ENCODE peak calls at places on chromosomes 2 and 18, in seven cellular contexts. One of them, this sample, is unnamed. For H3K4me1, the result is how much of the 10 kb centered on the place peaks cover.

GRCh38 chr2:229043681-229044080 is 227.4 kb downstream of the PID1 start:
- DNase-seq in ovary: no peak
- DNase-seq in tibial nerve: no peak
- DNase-seq in IMR-90: no peak
- DNase-seq in endothelial cell of umbilical vein: no peak
- DNase-seq in sigmoid colon: no peak
- DNase-seq in HCT116: no peak
- DNase-seq in this sample: no peak

GRCh38 chr2:29015701-29016470 is 34.8 kb downstream of the TOGARAM2 start:
- DNase-seq in ovary: peak
- DNase-seq in tibial nerve: peak
- DNase-seq in IMR-90: no peak
- DNase-seq in endothelial cell of umbilical vein: no peak
- DNase-seq in sigmoid colon: no peak
- DNase-seq in HCT116: no peak
- DNase-seq in this sample: no peak

GRCh38 chr18:62282188-62282629 is 42.9 kb upstream of the TNFRSF11A start:
- DNase-seq in ovary: no peak
- DNase-seq in tibial nerve: no peak
- DNase-seq in IMR-90: peak
- DNase-seq in endothelial cell of umbilical vein: peak
- DNase-seq in sigmoid colon: no peak
- DNase-seq in HCT116: no peak
- DNase-seq in this sample: no peak

GRCh38 chr2:101232770-101233169 is 19.9 kb upstream of the CNOT11 start:
- DNase-seq in ovary: no peak
- DNase-seq in tibial nerve: no peak
- DNase-seq in IMR-90: no peak
- DNase-seq in endothelial cell of umbilical vein: no peak
- DNase-seq in sigmoid colon: no peak
- DNase-seq in HCT116: no peak
- DNase-seq in this sample: no peak

GRCh38 chr2:237532225-237532624 is 34.1 kb upstream of the PRLH start:
- DNase-seq in ovary: no peak
- DNase-seq in tibial nerve: no peak
- DNase-seq in IMR-90: no peak
- DNase-seq in endothelial cell of umbilical vein: no peak
- DNase-seq in sigmoid colon: no peak
- DNase-seq in HCT116: no peak
- DNase-seq in this sample: no peak

GRCh38 chr18:79434611-79435010 is 38.9 kb downstream of the NFATC1 start:
- DNase-seq in ovary: no peak
- DNase-seq in tibial nerve: no peak
- DNase-seq in IMR-90: no peak
- DNase-seq in endothelial cell of umbilical vein: no peak
- DNase-seq in sigmoid colon: no peak
- DNase-seq in HCT116: no peak
- DNase-seq in this sample: no peak

GRCh38 chr2:146239392-146240135 is 1605.3 kb upstream of the ACVR2A start:
- DNase-seq in ovary: no peak
- DNase-seq in tibial nerve: no peak
- DNase-seq in IMR-90: peak
- DNase-seq in endothelial cell of umbilical vein: no peak
- DNase-seq in sigmoid colon: no peak
- DNase-seq in HCT116: no peak
- DNase-seq in this sample: no peak

GRCh38 chr2:71882949-71883472 is 264.7 kb downstream of the CYP26B1 start:
- DNase-seq in ovary: peak
- DNase-seq in tibial nerve: peak
- DNase-seq in IMR-90: peak
- DNase-seq in endothelial cell of umbilical vein: peak
- DNase-seq in sigmoid colon: peak
- DNase-seq in HCT116: peak
- DNase-seq in this sample: peak

GRCh38 chr2:30306522-30306921 is 75.2 kb downstream of the LBH start:
- DNase-seq in ovary: no peak
- DNase-seq in tibial nerve: no peak
- DNase-seq in IMR-90: peak
- DNase-seq in endothelial cell of umbilical vein: no peak
- DNase-seq in sigmoid colon: no peak
- DNase-seq in HCT116: no peak
- DNase-seq in this sample: no peak

GRCh38 chr2:237695201-237695780 is 67.9 kb downstream of the LRRFIP1 start:
- DNase-seq in ovary: no peak
- DNase-seq in tibial nerve: no peak
- DNase-seq in IMR-90: peak
- DNase-seq in endothelial cell of umbilical vein: peak
- DNase-seq in sigmoid colon: peak
- DNase-seq in HCT116: peak
- DNase-seq in this sample: peak

GRCh38 chr2:136375017-136375901 is 257.3 kb upstream of the CXCR4 start:
- DNase-seq in ovary: no peak
- DNase-seq in tibial nerve: no peak
- DNase-seq in IMR-90: no peak
- DNase-seq in endothelial cell of umbilical vein: no peak
- DNase-seq in sigmoid colon: no peak
- DNase-seq in HCT116: no peak
- DNase-seq in this sample: no peak

GRCh38 chr2:76610451-76610850 is 899.7 kb upstream of the GCFC2 start:
- DNase-seq in ovary: no peak
- DNase-seq in tibial nerve: no peak
- DNase-seq in IMR-90: no peak
- DNase-seq in endothelial cell of umbilical vein: no peak
- DNase-seq in sigmoid colon: no peak
- DNase-seq in HCT116: no peak
- DNase-seq in this sample: no peak

GRCh38 chr2:118969734-118970395 is 27.9 kb downstream of the MARCO start:
- DNase-seq in ovary: no peak
- DNase-seq in tibial nerve: no peak
- DNase-seq in IMR-90: no peak
- DNase-seq in endothelial cell of umbilical vein: no peak
- DNase-seq in sigmoid colon: no peak
- DNase-seq in HCT116: no peak
- DNase-seq in this sample: no peak

GRCh38 chr2:1740714-1741584 is 3.4 kb downstream of the PXDN start:
- DNase-seq in ovary: no peak
- DNase-seq in tibial nerve: no peak
- DNase-seq in IMR-90: no peak
- DNase-seq in endothelial cell of umbilical vein: no peak
- DNase-seq in sigmoid colon: peak
- DNase-seq in HCT116: no peak
- DNase-seq in this sample: no peak

GRCh38 chr2:232891621-232892071 is 21.6 kb downstream of the SNORC start:
- DNase-seq in ovary: no peak
- DNase-seq in tibial nerve: no peak
- DNase-seq in IMR-90: peak
- DNase-seq in endothelial cell of umbilical vein: peak
- DNase-seq in sigmoid colon: no peak
- DNase-seq in HCT116: no peak
- DNase-seq in this sample: no peak

GRCh38 chr2:114426111-114426510 is 16.3 kb upstream of the DPP10 start:
- DNase-seq in ovary: no peak
- DNase-seq in tibial nerve: no peak
- DNase-seq in IMR-90: no peak
- DNase-seq in endothelial cell of umbilical vein: no peak
- DNase-seq in sigmoid colon: no peak
- DNase-seq in HCT116: no peak
- DNase-seq in this sample: no peak

GRCh38 chr2:224442092-224442999 is 40.4 kb upstream of the FAM124B start:
- DNase-seq in ovary: no peak
- DNase-seq in tibial nerve: no peak
- DNase-seq in IMR-90: no peak
- DNase-seq in endothelial cell of umbilical vein: peak
- DNase-seq in sigmoid colon: no peak
- DNase-seq in HCT116: no peak
- DNase-seq in this sample: no peak

GRCh38 chr2:47598476-47598875 is 184.5 kb upstream of the MSH6 start:
- DNase-seq in ovary: no peak
- DNase-seq in tibial nerve: no peak
- DNase-seq in IMR-90: no peak
- DNase-seq in endothelial cell of umbilical vein: no peak
- DNase-seq in sigmoid colon: no peak
- DNase-seq in HCT116: no peak
- DNase-seq in this sample: no peak

GRCh38 chr2:15159751-15160177 is 401.4 kb downstream of the NBAS start:
- DNase-seq in ovary: no peak
- DNase-seq in tibial nerve: peak
- DNase-seq in IMR-90: peak
- DNase-seq in endothelial cell of umbilical vein: peak
- DNase-seq in sigmoid colon: no peak
- DNase-seq in HCT116: peak
- DNase-seq in this sample: no peak

GRCh38 chr2:196160101-196160500 is 11.3 kb downstream of the STK17B start:
- DNase-seq in ovary: no peak
- DNase-seq in tibial nerve: peak
- DNase-seq in IMR-90: peak
- DNase-seq in endothelial cell of umbilical vein: peak
- DNase-seq in sigmoid colon: no peak
- DNase-seq in HCT116: peak
- DNase-seq in this sample: no peak

GRCh38 chr18:75341267-75341666 is 86.2 kb downstream of the SMIM21 start:
- DNase-seq in ovary: no peak
- DNase-seq in tibial nerve: no peak
- DNase-seq in IMR-90: no peak
- DNase-seq in endothelial cell of umbilical vein: no peak
- DNase-seq in sigmoid colon: no peak
- DNase-seq in HCT116: no peak
- DNase-seq in this sample: no peak

GRCh38 chr18:75343389-75343788 is 84.1 kb downstream of the SMIM21 start:
- DNase-seq in ovary: no peak
- DNase-seq in tibial nerve: no peak
- DNase-seq in IMR-90: no peak
- DNase-seq in endothelial cell of umbilical vein: no peak
- DNase-seq in sigmoid colon: no peak
- DNase-seq in HCT116: no peak
- DNase-seq in this sample: no peak

GRCh38 chr18:75337348-75337747 is 90.2 kb downstream of the SMIM21 start:
- DNase-seq in ovary: no peak
- DNase-seq in tibial nerve: no peak
- DNase-seq in IMR-90: no peak
- DNase-seq in endothelial cell of umbilical vein: no peak
- DNase-seq in sigmoid colon: no peak
- DNase-seq in HCT116: no peak
- DNase-seq in this sample: no peak

GRCh38 chr18:75341897-75342296 is 85.6 kb downstream of the SMIM21 start:
- DNase-seq in ovary: no peak
- DNase-seq in tibial nerve: no peak
- DNase-seq in IMR-90: no peak
- DNase-seq in endothelial cell of umbilical vein: no peak
- DNase-seq in sigmoid colon: no peak
- DNase-seq in HCT116: no peak
- DNase-seq in this sample: no peak

GRCh38 chr18:75340206-75340605 is 87.3 kb downstream of the SMIM21 start:
- DNase-seq in ovary: no peak
- DNase-seq in tibial nerve: no peak
- DNase-seq in IMR-90: no peak
- DNase-seq in endothelial cell of umbilical vein: no peak
- DNase-seq in sigmoid colon: no peak
- DNase-seq in HCT116: no peak
- DNase-seq in this sample: no peak
- TF ChIP-seq CTCF in ovary: no peak
- TF ChIP-seq CTCF in tibial nerve: no peak
- TF ChIP-seq CTCF in IMR-90: no peak
- TF ChIP-seq CTCF in endothelial cell of umbilical vein: no peak
- TF ChIP-seq CTCF in sigmoid colon: no peak
- TF ChIP-seq CTCF in HCT116: no peak
- TF ChIP-seq CTCF in this sample: no peak

GRCh38 chr2:3491306-3491705 is 28.0 kb downstream of the ADI1 start:
- DNase-seq in ovary: no peak
- DNase-seq in tibial nerve: no peak
- DNase-seq in IMR-90: no peak
- DNase-seq in endothelial cell of umbilical vein: no peak
- DNase-seq in sigmoid colon: no peak
- DNase-seq in HCT116: no peak
- DNase-seq in this sample: no peak

GRCh38 chr2:3494984-3495666 is 24.2 kb downstream of the ADI1 start:
- DNase-seq in ovary: no peak
- DNase-seq in tibial nerve: no peak
- DNase-seq in IMR-90: no peak
- DNase-seq in endothelial cell of umbilical vein: no peak
- DNase-seq in sigmoid colon: no peak
- DNase-seq in HCT116: no peak
- DNase-seq in this sample: no peak

GRCh38 chr2:3491716-3492474 is 27.4 kb downstream of the ADI1 start:
- DNase-seq in ovary: no peak
- DNase-seq in tibial nerve: no peak
- DNase-seq in IMR-90: no peak
- DNase-seq in endothelial cell of umbilical vein: no peak
- DNase-seq in sigmoid colon: no peak
- DNase-seq in HCT116: no peak
- DNase-seq in this sample: no peak

GRCh38 chr2:3492951-3493609 is 26.3 kb downstream of the ADI1 start:
- DNase-seq in ovary: peak
- DNase-seq in tibial nerve: peak
- DNase-seq in IMR-90: peak
- DNase-seq in endothelial cell of umbilical vein: peak
- DNase-seq in sigmoid colon: no peak
- DNase-seq in HCT116: no peak
- DNase-seq in this sample: peak

GRCh38 chr2:3493610-3493997 is 25.7 kb downstream of the ADI1 start:
- DNase-seq in ovary: peak
- DNase-seq in tibial nerve: peak
- DNase-seq in IMR-90: peak
- DNase-seq in endothelial cell of umbilical vein: peak
- DNase-seq in sigmoid colon: no peak
- DNase-seq in HCT116: no peak
- DNase-seq in this sample: peak
- TF ChIP-seq POLR2A in ovary: no peak
- TF ChIP-seq POLR2A in tibial nerve: no peak
- TF ChIP-seq POLR2A in IMR-90: peak
- TF ChIP-seq POLR2A in endothelial cell of umbilical vein: no peak
- TF ChIP-seq POLR2A in sigmoid colon: no peak
- TF ChIP-seq POLR2A in HCT116: no peak
- TF ChIP-seq POLR2A in this sample: peak

GRCh38 chr18:13583567-13584245 is 142.7 kb downstream of the FAM210A start:
- DNase-seq in ovary: no peak
- DNase-seq in tibial nerve: no peak
- DNase-seq in IMR-90: no peak
- DNase-seq in endothelial cell of umbilical vein: no peak
- DNase-seq in sigmoid colon: no peak
- DNase-seq in HCT116: no peak
- DNase-seq in this sample: no peak
- H3K4me1 ChIP-seq in ovary: under half
- H3K4me1 ChIP-seq in tibial nerve: under half
- H3K4me1 ChIP-seq in IMR-90: under half
- H3K4me1 ChIP-seq in endothelial cell of umbilical vein: under half
- H3K4me1 ChIP-seq in sigmoid colon: under half
- H3K4me1 ChIP-seq in HCT116: under half
- H3K4me1 ChIP-seq in this sample: under half

DNA sequence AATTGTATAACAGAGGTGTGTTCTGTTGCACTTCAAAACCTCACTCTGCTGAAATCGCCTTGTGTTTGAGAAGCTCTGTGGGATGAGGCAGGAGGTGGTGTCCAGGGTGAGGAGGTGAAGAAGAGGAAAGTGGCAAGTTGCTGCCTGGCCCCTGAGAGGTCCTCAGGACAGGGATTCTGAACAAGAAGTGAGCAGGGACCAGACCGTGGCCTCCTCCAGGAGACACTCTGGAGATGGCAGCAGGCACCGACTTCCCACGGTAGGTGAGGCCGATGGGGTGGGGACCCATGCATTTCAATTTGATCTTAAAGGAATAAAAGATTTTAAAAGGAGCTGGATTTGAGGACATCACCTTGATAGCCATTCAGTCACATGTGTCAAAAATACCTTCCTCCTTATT is 37.5 kb upstream of the LAMA1 start:
- DNase-seq in ovary: no peak
- DNase-seq in tibial nerve: no peak
- DNase-seq in IMR-90: no peak
- DNase-seq in endothelial cell of umbilical vein: no peak
- DNase-seq in sigmoid colon: peak
- DNase-seq in HCT116: no peak
- DNase-seq in this sample: no peak
- TF ChIP-seq CTCF in ovary: no peak
- TF ChIP-seq CTCF in tibial nerve: no peak
- TF ChIP-seq CTCF in IMR-90: no peak
- TF ChIP-seq CTCF in endothelial cell of umbilical vein: no peak
- TF ChIP-seq CTCF in sigmoid colon: no peak
- TF ChIP-seq CTCF in HCT116: no peak
- TF ChIP-seq CTCF in this sample: no peak